ENCODE peak calls at places on chromosomes 13 and 19, in nine cellular contexts. N is stimulated activated CD4-positive, alpha-beta T cell treated with anti-CD3 and anti-CD28 coated beads, Interleukin-4, amount 100 ng/mL, for 4 hours; X is activated CD8-positive, alpha-beta memory T cell treated with anti-CD3 and anti-CD28 coated beads, Interleukin-2, amount 10 ng/mL, durations not matched to agents 7 days and 5 days; M is nucleus accumbens; D is lower lobe of right lung; T is mammary epithelial cell; H is activated CD4-positive, alpha-beta T cell treated with anti-CD3 and anti-CD28 coated beads, Interleukin-2, amount 50 U/mL, for 1 hour; W is ELR; Z is activated T-cell treated with anti-CD3 and anti-CD28 coated beads for 24 hours. U is an unnamed sample.

GRCh38 chr13:113954046-113954841 is 19.6 kb downstream of the C13orf46 start:
- DNase-seq in W (no peak), Z (no peak), D (peak), H (no peak), X (no peak), M (no peak), T (no peak), N (no peak), U (no peak)

GRCh38 chr13:49443327-49443688 is 556 bp downstream of the CAB39L start:
- DNase-seq in N (no peak), H (no peak), M (no peak), Z (no peak), W (peak), D (no peak), X (no peak), T (no peak), U (peak)

GRCh38 chr13:114281351-114282142 is at the start of gene UPF3A:
- DNase-seq in Z (peak), M (peak), X (peak), W (peak), T (peak), N (peak), H (peak), D (peak), U (peak)

GRCh38 chr19:12867120-12868099 is 13.8 kb downstream of the DNASE2 start:
- DNase-seq in M (no peak), H (peak), N (peak), T (no peak), X (peak), D (peak), W (peak), Z (peak), U (peak)

GRCh38 chr13:46197299-46197975 is 14.3 kb upstream of the LRRC63 start:
- DNase-seq in W (no peak), Z (no peak), X (no peak), D (no peak), M (no peak), N (no peak), H (no peak), T (peak), U (peak)

GRCh38 chr19:35345671-35346111 is 2.0 kb upstream of the FFAR1 start:
- DNase-seq in D (peak), T (no peak), N (no peak), H (no peak), X (peak), Z (no peak), W (no peak), M (no peak), U (no peak)

GRCh38 chr19:33904681-33905080 is 108.0 kb downstream of the KCTD15 start:
- DNase-seq in N (no peak), Z (no peak), H (no peak), D (no peak), M (no peak), W (peak), X (no peak), T (peak), U (peak)

GRCh38 chr19:42179501-42179817 is 38.0 kb downstream of the DEDD2 start:
- DNase-seq in H (no peak), N (no peak), M (no peak), D (no peak), T (no peak), Z (no peak), X (no peak), W (no peak), U (no peak)

GRCh38 chr19:16521715-16522289 is 20.4 kb downstream of the CHERP start:
- DNase-seq in X (no peak), N (no peak), Z (no peak), H (no peak), M (no peak), T (no peak), W (no peak), D (no peak), U (no peak)

GRCh38 chr13:67023088-67023893 is 206.8 kb downstream of the PCDH9 start:
- DNase-seq in D (no peak), W (peak), M (no peak), Z (no peak), T (peak), N (no peak), H (no peak), X (no peak), U (peak)

GRCh38 chr13:34591801-34592454 is 350.1 kb upstream of the NBEA start:
- DNase-seq in W (no peak), T (no peak), H (no peak), D (no peak), X (no peak), Z (no peak), N (no peak), M (no peak), U (no peak)

U was measured in kidney tubule cell.